ENCODE peak calls at places on chromosomes 5 and 9, in six cellular contexts. E is HepG2, S is prostate gland, K is psoas muscle, H is AG09319, X is neural progenitor cell. T is an unnamed sample.

GRCh38 chr5:149352169-149352568 is 5.7 kb upstream of the PCYOX1L start:
- DNase-seq in E (no peak), S (no peak), K (no peak), H (no peak), X (no peak), T (no peak)

GRCh38 chr5:31225118-31225517 is 31.6 kb downstream of the CDH6 start:
- DNase-seq in E (no peak), S (no peak), K (no peak), H (no peak), X (no peak), T (peak)

GRCh38 chr5:6568909-6569308 is 63.9 kb downstream of the NSUN2 start:
- DNase-seq in E (no peak), S (peak), K (no peak), H (no peak), X (no peak), T (no peak)

GRCh38 chr5:135024956-135025729 is 8.9 kb downstream of the PITX1 start:
- DNase-seq in E (no peak), S (no peak), K (no peak), H (no peak), X (no peak), T (no peak)

GRCh38 chr5:80406980-80407734 is 707 bp upstream of the ZFYVE16 start:
- DNase-seq in E (peak), S (peak), K (peak), H (no peak), X (no peak), T (no peak)

GRCh38 chr9:108994695-108995094 is 18.6 kb downstream of the CTNNAL1 start:
- DNase-seq in E (no peak), S (no peak), K (peak), H (no peak), X (no peak), T (no peak)

GRCh38 chr9:77455312-77455927 is 192.7 kb downstream of the GNA14 start:
- DNase-seq in E (peak), S (no peak), K (no peak), H (no peak), X (no peak), T (no peak)

GRCh38 chr9:37669232-37669631 is 18.5 kb downstream of the FRMPD1 start:
- DNase-seq in E (no peak), S (no peak), K (no peak), H (no peak), X (no peak), T (no peak)

GRCh38 chr5:87195616-87196015 is 72.1 kb upstream of the RASA1 start:
- DNase-seq in E (no peak), S (no peak), K (no peak), H (no peak), X (no peak), T (no peak)

GRCh38 chr9:130490981-130491380 is 46.2 kb downstream of the ASS1 start:
- DNase-seq in E (no peak), S (no peak), K (no peak), H (no peak), X (peak), T (no peak)

GRCh38 chr5:54254482-54255198 is 55.7 kb downstream of the ARL15 start:
- DNase-seq in E (peak), S (peak), K (no peak), H (no peak), X (peak), T (no peak)

GRCh38 chr5:7261049-7261448 is 134.9 kb upstream of the ADCY2 start:
- DNase-seq in E (peak), S (peak), K (no peak), H (peak), X (peak), T (peak)

GRCh38 chr5:179820483-179821297 is at the start of gene SQSTM1:
- DNase-seq in E (peak), S (peak), K (peak), H (peak), X (peak), T (no peak)

GRCh38 chr5:160539431-160539830 is 117.8 kb downstream of the PTTG1 start:
- DNase-seq in E (no peak), S (no peak), K (no peak), H (no peak), X (no peak), T (no peak)

GRCh38 chr5:92890841-92891244 is 690.2 kb downstream of the NR2F1-AS1 start:
- DNase-seq in E (peak), S (no peak), K (no peak), H (no peak), X (no peak), T (no peak)

GRCh38 chr9:124284237-124284831 is 26.6 kb downstream of the NEK6 start:
- DNase-seq in E (peak), S (no peak), K (no peak), H (no peak), X (no peak), T (no peak)

GRCh38 chr9:113508111-113508749 is 44.7 kb downstream of the RGS3 start:
- DNase-seq in E (peak), S (no peak), K (no peak), H (peak), X (no peak), T (no peak)

GRCh38 chr9:123742009-123742767 is 187.7 kb downstream of the DENND1A start:
- DNase-seq in E (peak), S (no peak), K (no peak), H (peak), X (peak), T (no peak)

GRCh38 chr9:138044485-138045383 is 167.2 kb downstream of the CACNA1B start:
- DNase-seq in E (no peak), S (no peak), K (no peak), H (no peak), X (no peak), T (no peak)

GRCh38 chr9:73149371-73150067 is 2.1 kb upstream of the ANXA1 start:
- DNase-seq in E (no peak), S (no peak), K (no peak), H (no peak), X (no peak), T (peak)

DNA sequence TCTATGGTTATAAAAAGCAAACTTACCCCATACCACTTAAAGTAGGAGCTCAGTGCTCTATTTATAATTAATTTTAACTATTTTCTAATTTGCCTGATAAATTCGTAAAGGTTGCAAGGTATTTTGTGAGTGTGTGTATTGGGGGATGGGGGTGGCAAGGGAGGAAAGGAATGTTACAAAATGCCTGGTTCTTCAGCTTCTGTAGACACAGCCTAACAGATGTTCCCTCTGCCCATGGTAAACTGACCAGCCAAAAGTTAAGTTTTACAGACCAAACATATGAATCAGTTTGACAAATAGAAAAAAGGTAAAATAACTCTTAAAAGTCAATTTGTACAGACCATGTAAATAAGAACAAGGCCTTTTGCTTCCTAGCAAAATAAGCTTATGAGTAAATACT is 232.6 kb downstream of the KIAA0825 start:
- DNase-seq in E (no peak), S (no peak), K (no peak), H (no peak), X (no peak), T (no peak)
- TF ChIP-seq CTCF in E (no peak), S (no peak), K (no peak), H (no peak), X (no peak), T (no peak)

GRCh38 chr9:83327323-83327722 is 210.9 kb downstream of the FRMD3 start:
- DNase-seq in E (peak), S (no peak), K (no peak), H (no peak), X (peak), T (no peak)
- TF ChIP-seq CTCF in E (peak), S (no peak), K (no peak), H (no peak), X (no peak), T (no peak)

DNA sequence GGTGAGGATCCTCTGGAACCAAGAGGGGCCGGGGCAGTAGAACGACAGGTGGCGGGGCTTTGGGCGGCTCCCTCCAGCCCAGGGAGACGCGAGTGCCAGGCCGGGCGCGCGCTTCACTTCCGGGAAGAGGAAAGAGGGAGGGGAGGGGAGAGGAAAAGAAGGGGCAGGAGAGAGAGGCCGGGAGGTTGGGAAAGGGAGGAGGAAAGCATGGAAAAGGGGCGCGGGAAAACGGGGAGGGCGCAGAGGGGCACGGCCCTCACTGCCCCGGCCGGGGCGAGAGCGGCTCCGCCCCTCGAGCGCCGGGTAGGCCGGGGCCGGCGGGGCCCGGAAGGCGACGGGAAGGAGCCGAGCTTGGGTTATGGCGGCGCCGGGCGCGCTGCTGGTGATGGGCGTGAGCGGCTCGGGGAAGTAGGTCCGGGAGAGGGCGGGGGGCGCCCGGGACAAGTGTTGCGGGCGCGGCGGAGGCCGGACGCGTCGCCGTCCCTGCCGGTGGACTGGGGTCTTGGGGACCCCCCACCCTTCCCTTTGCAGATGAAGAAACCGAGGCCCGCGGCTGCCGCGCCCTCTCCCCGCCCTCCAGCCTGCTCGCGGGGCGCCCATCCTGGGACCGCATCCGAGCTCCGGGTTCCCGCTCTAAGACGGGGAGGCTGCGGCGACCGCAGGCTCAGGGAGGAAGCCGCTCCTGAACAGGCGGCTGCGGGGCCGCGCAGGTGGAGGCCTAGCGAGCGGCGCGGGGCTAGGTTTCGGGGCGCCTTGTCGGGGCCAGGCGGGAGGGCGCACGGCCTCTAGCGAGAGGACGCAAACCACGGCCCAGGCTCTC is at the start of gene IDNK:
- DNase-seq in E (peak), S (peak), K (peak), H (no peak), X (peak), T (no peak)
- TF ChIP-seq CTCF in E (peak), S (no peak), K (no peak), H (no peak), X (no peak), T (no peak)

GRCh38 chr5:142920888-142921612 is 150.9 kb downstream of the ARHGAP26 start:
- DNase-seq in E (peak), S (no peak), K (no peak), H (no peak), X (no peak), T (no peak)

GRCh38 chr5:142926549-142926948 is 156.4 kb downstream of the ARHGAP26 start:
- DNase-seq in E (no peak), S (no peak), K (no peak), H (no peak), X (no peak), T (no peak)

GRCh38 chr5:142922223-142922952 is 152.2 kb downstream of the ARHGAP26 start:
- DNase-seq in E (peak), S (no peak), K (no peak), H (peak), X (peak), T (no peak)

GRCh38 chr5:142925795-142926194 is 155.6 kb downstream of the ARHGAP26 start:
- DNase-seq in E (no peak), S (peak), K (no peak), H (peak), X (no peak), T (peak)

GRCh38 chr5:142924135-142924883 is 154.1 kb downstream of the ARHGAP26 start:
- DNase-seq in E (no peak), S (no peak), K (no peak), H (no peak), X (no peak), T (no peak)
- TF ChIP-seq CTCF in E (peak), S (no peak), K (no peak), H (peak), X (no peak), T (peak)

GRCh38 chr9:121266906-121267650 is 884 bp upstream of the GSN start:
- DNase-seq in E (no peak), S (no peak), K (no peak), H (no peak), X (no peak), T (no peak)

GRCh38 chr9:121268598-121269029 is 652 bp downstream of the GSN start:
- DNase-seq in E (no peak), S (no peak), K (no peak), H (no peak), X (no peak), T (no peak)

GRCh38 chr9:121266356-121266755 is 1.6 kb upstream of the GSN start:
- DNase-seq in E (no peak), S (no peak), K (no peak), H (no peak), X (no peak), T (no peak)

GRCh38 chr9:121269030-121269887 is 1.3 kb downstream of the GSN start:
- DNase-seq in E (no peak), S (peak), K (no peak), H (no peak), X (peak), T (no peak)

DNA sequence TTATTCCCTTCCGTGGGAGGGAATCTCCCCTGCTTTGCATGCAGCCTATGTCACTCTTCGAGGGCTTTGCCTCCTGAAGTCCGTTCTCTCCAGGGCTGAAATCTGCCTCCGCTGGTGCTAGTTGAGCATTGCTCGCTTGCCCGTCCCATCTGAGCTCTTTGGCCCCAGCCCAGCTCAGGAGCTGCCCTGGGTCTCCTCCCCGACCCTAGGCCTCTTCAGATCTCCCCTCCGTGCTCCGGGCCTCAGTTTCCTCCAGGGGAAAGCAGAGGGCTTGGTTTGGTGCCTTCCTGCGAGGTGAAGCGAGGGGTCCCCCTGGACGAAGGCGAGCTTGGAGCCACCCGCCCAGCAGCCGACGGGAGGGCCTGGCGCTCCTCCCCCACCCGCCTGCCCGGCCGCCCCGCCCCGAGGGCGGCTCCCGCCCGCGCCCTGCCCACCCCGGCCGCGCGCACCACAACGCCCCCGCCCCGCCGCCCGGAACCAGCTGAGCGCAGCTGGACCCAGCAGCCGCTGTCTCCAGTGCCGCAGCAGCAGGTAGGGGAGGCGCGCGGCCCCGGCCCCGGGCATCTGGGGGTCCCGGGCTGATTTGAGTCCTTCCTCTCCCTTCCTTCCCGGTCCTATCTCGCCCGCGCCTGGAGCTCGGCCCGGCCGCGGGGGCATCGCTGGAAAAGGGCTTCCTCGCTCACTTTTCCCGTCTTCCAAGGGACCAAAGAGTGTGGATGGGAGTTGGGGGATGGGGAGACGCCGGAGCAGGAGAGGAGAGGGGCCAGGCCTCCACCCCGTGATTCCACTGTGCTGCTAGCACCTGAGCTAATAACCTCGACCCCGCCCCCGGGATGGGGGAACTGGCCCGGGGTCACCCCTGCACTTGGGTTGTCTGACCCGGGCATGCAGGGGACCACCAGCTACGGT is at the start of gene GSN:
- DNase-seq in E (peak), S (peak), K (peak), H (no peak), X (peak), T (no peak)
- TF ChIP-seq CTCF in E (peak), S (no peak), K (no peak), H (peak), X (no peak), T (no peak)

GRCh38 chr9:12191630-12192029 is 501.6 kb upstream of the TYRP1 start:
- DNase-seq in E (no peak), S (no peak), K (no peak), H (no peak), X (no peak), T (no peak)

GRCh38 chr9:12195456-12195855 is 497.7 kb upstream of the TYRP1 start:
- DNase-seq in E (no peak), S (no peak), K (no peak), H (no peak), X (no peak), T (no peak)
- TF ChIP-seq CTCF in E (no peak), S (no peak), K (no peak), H (no peak), X (peak), T (no peak)

DNA sequence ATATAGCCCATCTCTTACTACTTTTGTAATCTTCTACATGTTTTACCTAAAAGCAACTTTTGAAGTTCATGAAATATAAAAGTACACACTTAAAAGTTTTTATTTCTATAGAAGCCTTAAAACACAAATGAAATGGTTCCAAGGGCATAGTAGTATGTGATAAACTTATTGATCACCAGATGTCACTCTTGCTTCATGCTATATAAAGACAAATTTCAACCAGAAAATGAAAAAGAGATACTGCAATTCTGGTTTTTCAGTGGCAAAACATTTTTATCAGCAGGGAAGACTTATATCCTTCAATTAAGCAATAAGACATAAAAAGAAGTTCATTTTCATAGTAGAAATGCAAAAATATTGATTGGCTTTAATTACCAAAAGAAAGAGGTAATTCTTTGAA is 69.4 kb upstream of the FBXL17 start:
- DNase-seq in E (no peak), S (no peak), K (no peak), H (no peak), X (no peak), T (no peak)
- TF ChIP-seq CTCF in E (no peak), S (no peak), K (no peak), H (no peak), X (peak), T (no peak)

GRCh38 chr9:127050152-127050551 is 72.3 kb downstream of the ANGPTL2 start:
- DNase-seq in E (no peak), S (no peak), K (no peak), H (no peak), X (no peak), T (no peak)

GRCh38 chr9:127047971-127048370 is 74.5 kb downstream of the ANGPTL2 start:
- DNase-seq in E (no peak), S (no peak), K (no peak), H (no peak), X (no peak), T (no peak)

GRCh38 chr9:127050581-127050980 is 71.9 kb downstream of the ANGPTL2 start:
- DNase-seq in E (no peak), S (no peak), K (no peak), H (no peak), X (no peak), T (no peak)

GRCh38 chr9:127049581-127049980 is 72.9 kb downstream of the ANGPTL2 start:
- DNase-seq in E (no peak), S (no peak), K (no peak), H (no peak), X (no peak), T (no peak)

DNA sequence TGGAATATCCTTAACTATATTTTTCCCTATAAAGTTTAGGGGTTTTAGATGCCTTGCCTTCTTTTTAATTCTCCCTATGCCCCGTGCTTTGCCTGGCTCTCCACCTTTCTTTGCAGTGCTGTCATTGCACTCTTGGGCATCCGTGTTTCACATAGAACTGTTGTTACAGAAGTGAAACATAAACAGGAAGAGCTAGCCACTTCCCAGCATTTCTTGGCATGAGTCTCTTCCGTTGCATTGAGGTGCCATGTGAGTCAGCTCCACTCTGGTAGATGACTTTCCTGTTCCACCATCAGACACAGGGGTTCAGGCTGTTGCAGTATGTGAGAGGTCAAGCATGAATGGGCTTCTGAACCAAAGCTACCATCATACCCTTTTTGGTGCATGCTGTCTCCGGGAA is 73.4 kb downstream of the ANGPTL2 start:
- DNase-seq in E (no peak), S (peak), K (no peak), H (peak), X (no peak), T (peak)
- TF ChIP-seq CTCF in E (no peak), S (peak), K (peak), H (peak), X (no peak), T (no peak)

GRCh38 chr5:139077899-139078298 is 120.3 kb downstream of the SIL1 start:
- DNase-seq in E (peak), S (no peak), K (no peak), H (no peak), X (no peak), T (no peak)

GRCh38 chr5:139076117-139076516 is 122.1 kb downstream of the SIL1 start:
- DNase-seq in E (no peak), S (no peak), K (no peak), H (no peak), X (no peak), T (no peak)

GRCh38 chr5:139079969-139080368 is 118.2 kb downstream of the SIL1 start:
- DNase-seq in E (no peak), S (no peak), K (no peak), H (no peak), X (no peak), T (no peak)

GRCh38 chr5:139078345-139078744 is 119.8 kb downstream of the SIL1 start:
- DNase-seq in E (no peak), S (no peak), K (no peak), H (no peak), X (no peak), T (no peak)

GRCh38 chr5:139075066-139076050 is 122.8 kb downstream of the SIL1 start:
- DNase-seq in E (no peak), S (no peak), K (no peak), H (no peak), X (no peak), T (no peak)
- TF ChIP-seq CTCF in E (no peak), S (no peak), K (no peak), H (no peak), X (no peak), T (no peak)